ENCODE peak calls at places on chromosome 13, in five cellular contexts. Z is head of caudate nucleus; A is NCI-H1092 treated with DMSO at 0.1 percent for 48 hours; R is spleen; T is stimulated activated CD4-positive, alpha-beta T cell treated with anti-CD3 and anti-CD28 coated beads, Interleukin-1b, Interleukin-23, amount 100 ng/mL, for 1 hour. G is an unnamed sample.

GRCh38 chr13:46339035-46339666 is 47.9 kb downstream of the RUBCNL start:
- DNase-seq in Z (no peak), A (no peak), R (no peak), T (no peak), G (no peak)

GRCh38 chr13:63124863-63125262 is 1709.2 kb upstream of the PCDH20 start:
- DNase-seq in Z (no peak), A (peak), R (no peak), T (no peak), G (no peak)

GRCh38 chr13:109131698-109132257 is 502.4 kb downstream of the MYO16 start:
- DNase-seq in Z (no peak), A (no peak), R (no peak), T (no peak), G (no peak)

GRCh38 chr13:32838985-32839384 is 177.2 kb upstream of the KL start:
- DNase-seq in Z (no peak), A (peak), R (no peak), T (no peak), G (no peak)

GRCh38 chr13:49305824-49306425 is 58.2 kb downstream of the CDADC1 start:
- DNase-seq in Z (no peak), A (no peak), R (no peak), T (no peak), G (no peak)

GRCh38 chr13:32947886-32948285 is 68.3 kb upstream of the KL start:
- DNase-seq in Z (peak), A (peak), R (no peak), T (no peak), G (no peak)

GRCh38 chr13:59562924-59563323 is 600.8 kb downstream of the DIAPH3 start:
- DNase-seq in Z (no peak), A (no peak), R (no peak), T (no peak), G (no peak)

GRCh38 chr13:109626386-109627171 is 159.8 kb downstream of the IRS2 start:
- DNase-seq in Z (no peak), A (no peak), R (no peak), T (no peak), G (no peak)

GRCh38 chr13:28493740-28494536 is 990 bp downstream of the FLT1 start:
- DNase-seq in Z (no peak), A (no peak), R (peak), T (no peak), G (no peak)

GRCh38 chr13:20451397-20451796 is 74.3 kb downstream of the CRYL1 start:
- DNase-seq in Z (no peak), A (no peak), R (no peak), T (no peak), G (no peak)

GRCh38 chr13:75587679-75588078 is 38.1 kb downstream of the UCHL3 start:
- DNase-seq in Z (no peak), A (no peak), R (no peak), T (no peak), G (no peak)

GRCh38 chr13:98678741-98679140 is 73.7 kb downstream of the SLC15A1 start:
- DNase-seq in Z (no peak), A (no peak), R (no peak), T (no peak), G (no peak)

GRCh38 chr13:76229281-76229680 is 593.2 kb downstream of the LMO7 start:
- DNase-seq in Z (no peak), A (no peak), R (no peak), T (no peak), G (no peak)

GRCh38 chr13:31756346-31756745 is 17.0 kb downstream of the RXFP2 start:
- DNase-seq in Z (no peak), A (no peak), R (no peak), T (no peak), G (no peak)

GRCh38 chr13:25429466-25429865 is 57.7 kb downstream of the ATP8A2 start:
- DNase-seq in Z (no peak), A (no peak), R (no peak), T (no peak), G (no peak)